ENCODE peak calls at places on chromosome 17, in five cellular contexts. A is stimulated activated CD8-positive, alpha-beta memory T cell treated with anti-CD3 and anti-CD28 coated beads, Interleukin-12 subunit alpha, Interleukin-12 subunit beta, amount 100 ng/mL, for 4 hours; T is stimulated activated CD4-positive, alpha-beta T cell treated with anti-CD3 and anti-CD28 coated beads, Interleukin-4, amount 100 ng/mL, for 24 hours; D is dorsolateral prefrontal cortex; Z is kidney glomerular epithelial cell. N is an unnamed sample.

GRCh38 chr17:60664022-60664421 is 13.6 kb upstream of the BCAS3 start:
- DNase-seq in A (no peak), T (no peak), D (no peak), Z (no peak), N (no peak)

GRCh38 chr17:79183221-79184158 is 108.9 kb downstream of the ENGASE start:
- DNase-seq in A (no peak), T (no peak), D (peak), Z (no peak), N (peak)

GRCh38 chr17:4004517-4005295 is 40.5 kb upstream of the ATP2A3 start:
- DNase-seq in A (peak), T (peak), D (no peak), Z (peak), N (no peak)

GRCh38 chr17:82867763-82868325 is 28.0 kb upstream of the ZNF750 start:
- DNase-seq in A (no peak), T (no peak), D (no peak), Z (no peak), N (no peak)

GRCh38 chr17:67492824-67493490 is 115.9 kb downstream of the PITPNC1 start:
- DNase-seq in A (no peak), T (no peak), D (no peak), Z (no peak), N (no peak)

GRCh38 chr17:10089221-10089799 is 109.1 kb downstream of the GAS7 start:
- DNase-seq in A (no peak), T (no peak), D (no peak), Z (no peak), N (no peak)

GRCh38 chr17:74779948-74780400 is 3.8 kb upstream of the NAT9 start:
- DNase-seq in A (peak), T (peak), D (no peak), Z (no peak), N (no peak)

GRCh38 chr17:62774338-62774737 is 33.8 kb downstream of the MARCHF10 start:
- DNase-seq in A (no peak), T (no peak), D (no peak), Z (no peak), N (no peak)

GRCh38 chr17:79246226-79246794 is 171.7 kb downstream of the ENGASE start:
- DNase-seq in A (no peak), T (no peak), D (no peak), Z (no peak), N (no peak)

GRCh38 chr17:19306160-19307111 is 56.1 kb downstream of the B9D1 start:
- DNase-seq in A (no peak), T (peak), D (peak), Z (no peak), N (no peak)

GRCh38 chr17:40069751-40070643 is 7.2 kb downstream of the THRA start:
- DNase-seq in A (no peak), T (peak), D (no peak), Z (no peak), N (peak)

GRCh38 chr17:1005361-1005946 is 8.5 kb downstream of the TIMM22 start:
- DNase-seq in A (no peak), T (no peak), D (peak), Z (peak), N (no peak)

GRCh38 chr17:68141050-68141449 is 105.5 kb downstream of the KPNA2 start:
- DNase-seq in A (no peak), T (no peak), D (no peak), Z (no peak), N (no peak)

GRCh38 chr17:4853195-4853762 is 20.1 kb downstream of the MINK1 start:
- DNase-seq in A (no peak), T (no peak), D (no peak), Z (peak), N (no peak)

GRCh38 chr17:75773121-75773807 is 8.3 kb upstream of the GALK1 start:
- DNase-seq in A (no peak), T (no peak), D (peak), Z (no peak), N (no peak)

GRCh38 chr17:30104575-30105339 is 11.9 kb upstream of the NSRP1 start:
- DNase-seq in A (peak), T (peak), D (peak), Z (peak), N (peak)

GRCh38 chr17:66192378-66192687 is 400 bp upstream of the CEP112 start:
- DNase-seq in A (no peak), T (no peak), D (no peak), Z (peak), N (no peak)

GRCh38 chr17:16977932-16978331 is 6.0 kb upstream of the TNFRSF13B start:
- DNase-seq in A (no peak), T (no peak), D (no peak), Z (peak), N (peak)

GRCh38 chr17:27985306-27985705 is 57.2 kb upstream of the NLK start:
- DNase-seq in A (no peak), T (no peak), D (no peak), Z (no peak), N (no peak)

GRCh38 chr17:42180411-42180921 is 476 bp downstream of the KCNH4 start:
- DNase-seq in A (no peak), T (no peak), D (no peak), Z (no peak), N (no peak)

GRCh38 chr17:251531-251930 is 70.1 kb upstream of the DOC2B start:
- DNase-seq in A (no peak), T (no peak), D (peak), Z (no peak), N (no peak)

GRCh38 chr17:44581868-44582267 is 24.6 kb downstream of the FZD2 start:
- DNase-seq in A (no peak), T (no peak), D (no peak), Z (no peak), N (no peak)

GRCh38 chr17:78581304-78581703 is 4.1 kb upstream of the DNAH17 start:
- DNase-seq in A (no peak), T (no peak), D (no peak), Z (no peak), N (no peak)

GRCh38 chr17:81118308-81119221 is 46.7 kb upstream of the PVALEF start:
- DNase-seq in A (no peak), T (no peak), D (no peak), Z (no peak), N (no peak)